ENCODE peak calls at places on chromosomes 2 and 18, in four cellular contexts. S is IMR-90, Y is H9, E is mesenchymal stem cell. V is an unnamed sample.

GRCh38 chr2:241886840-241887447 is 17.4 kb downstream of the RTP5 start:
- DNase-seq in Y (no peak), S (no peak), E (no peak), V (no peak)

GRCh38 chr2:43114210-43114609 is 112.2 kb downstream of the ZFP36L2 start:
- DNase-seq in S (peak; percentile 35), Y (no peak), E (no peak), V (no peak)

GRCh38 chr2:52445720-52446119 is 1321.9 kb upstream of the CHAC2 start:
- DNase-seq in E (no peak), Y (no peak), S (peak; percentile 34), V (no peak)

GRCh38 chr18:59395226-59396175 is 36.4 kb upstream of the LMAN1 start:
- DNase-seq in Y (no peak), E (no peak), S (no peak), V (no peak)

GRCh38 chr2:88765154-88765948 is 73.9 kb downstream of the RPIA start:
- DNase-seq in E (no peak), Y (peak; percentile 68), S (peak; percentile 4), V (peak; percentile 87)

GRCh38 chr2:155266109-155266508 is 567.6 kb downstream of the KCNJ3 start:
- DNase-seq in S (no peak), Y (no peak), E (no peak), V (no peak)

GRCh38 chr2:174901075-174901474 is 104.1 kb downstream of the CHN1 start:
- DNase-seq in S (peak; percentile 36), Y (no peak), E (no peak), V (no peak)

GRCh38 chr18:78986018-78986481 is 6.4 kb downstream of the SALL3 start:
- DNase-seq in E (no peak), Y (no peak), S (no peak), V (no peak)

GRCh38 chr18:70781860-70782453 is 493.1 kb downstream of the SOCS6 start:
- DNase-seq in Y (peak; percentile 59), E (no peak), S (peak; percentile 1), V (peak; percentile 65)

GRCh38 chr2:106095478-106096392 is 98.4 kb downstream of the UXS1 start:
- DNase-seq in Y (no peak), E (no peak), S (no peak), V (no peak)

DNA sequence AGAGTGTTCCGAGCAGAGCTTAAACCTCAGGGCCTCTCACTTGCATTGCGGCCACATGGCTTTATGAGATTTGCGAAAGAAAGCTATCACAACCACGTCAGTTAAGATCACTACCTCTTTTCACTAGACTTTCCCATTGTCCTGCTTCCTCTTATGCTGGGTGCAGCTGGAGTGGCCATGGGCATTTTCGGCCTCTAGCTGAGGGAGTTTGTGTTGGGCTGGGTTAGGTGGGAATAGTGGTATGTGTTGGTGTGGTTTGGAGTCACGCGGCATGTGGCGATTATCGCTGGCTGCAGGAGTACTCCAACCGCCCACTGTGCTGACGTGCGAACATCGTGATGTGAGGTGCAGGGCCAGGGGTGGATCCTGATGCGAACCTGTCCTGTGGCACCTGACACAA is 27.1 kb downstream of the RALB start:
- DNase-seq in S (no peak), E (no peak), Y (no peak), V (no peak)
- H4K91ac ChIP-seq in S (no peak overlapping the region), E (no peak overlapping the region), Y (no peak overlapping the region), V (no peak overlapping the region)

GRCh38 chr18:23307567-23308295 is 145.4 kb upstream of the RIOK3 start:
- DNase-seq in S (peak; percentile 58), Y (no peak), E (peak; percentile 89), V (peak; percentile 85)
- H3K18ac ChIP-seq in S (peak overlapping the region; percentile 68), Y (no peak overlapping the region), E (peak overlapping the region; percentile 94), V (no peak overlapping the region)

DNA sequence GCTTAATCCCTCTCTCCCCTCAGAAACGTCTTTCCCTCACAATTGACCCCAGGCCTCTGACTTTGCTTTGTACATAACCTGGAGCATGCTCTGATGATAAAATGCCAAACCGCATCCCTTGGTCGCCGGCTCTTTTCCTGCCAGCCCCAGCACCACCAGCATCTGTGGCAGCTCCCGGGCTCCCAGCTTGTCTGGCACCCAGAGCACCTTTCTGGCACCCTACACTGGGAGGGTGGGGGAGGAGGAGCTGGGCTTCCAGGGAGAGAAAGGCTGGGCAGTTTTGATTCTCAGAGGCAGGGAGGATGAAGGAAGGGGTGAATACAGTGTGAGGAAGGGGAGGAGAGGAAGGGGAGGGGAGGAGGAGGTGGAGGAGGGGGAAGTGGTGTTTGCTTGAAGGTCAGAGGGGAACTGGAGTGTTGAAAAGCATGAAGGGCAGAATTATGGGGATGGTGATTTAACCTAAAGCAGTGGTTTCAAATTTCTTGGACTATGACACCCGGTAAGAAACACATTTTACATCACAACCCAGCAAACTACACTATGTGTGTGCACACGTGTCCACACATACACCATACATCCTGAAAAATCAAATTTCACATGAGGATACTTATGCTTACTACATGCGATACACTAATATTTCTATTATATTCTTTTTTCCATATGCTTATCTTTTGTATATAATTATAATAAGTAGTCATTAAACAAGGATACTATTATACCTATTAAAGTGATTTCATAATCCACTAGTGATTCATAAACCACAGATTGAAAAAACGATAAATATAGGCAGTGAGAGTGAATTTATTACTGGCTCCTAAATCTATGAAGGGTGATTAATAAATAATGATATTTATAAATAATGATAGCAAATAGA is 30.0 kb upstream of the IGFBP2 start:
- DNase-seq in Y (no peak), S (no peak), E (no peak), V (no peak)
- H4K91ac ChIP-seq in Y (no peak overlapping the region), S (no peak overlapping the region), E (no peak overlapping the region), V (no peak overlapping the region)

DNA sequence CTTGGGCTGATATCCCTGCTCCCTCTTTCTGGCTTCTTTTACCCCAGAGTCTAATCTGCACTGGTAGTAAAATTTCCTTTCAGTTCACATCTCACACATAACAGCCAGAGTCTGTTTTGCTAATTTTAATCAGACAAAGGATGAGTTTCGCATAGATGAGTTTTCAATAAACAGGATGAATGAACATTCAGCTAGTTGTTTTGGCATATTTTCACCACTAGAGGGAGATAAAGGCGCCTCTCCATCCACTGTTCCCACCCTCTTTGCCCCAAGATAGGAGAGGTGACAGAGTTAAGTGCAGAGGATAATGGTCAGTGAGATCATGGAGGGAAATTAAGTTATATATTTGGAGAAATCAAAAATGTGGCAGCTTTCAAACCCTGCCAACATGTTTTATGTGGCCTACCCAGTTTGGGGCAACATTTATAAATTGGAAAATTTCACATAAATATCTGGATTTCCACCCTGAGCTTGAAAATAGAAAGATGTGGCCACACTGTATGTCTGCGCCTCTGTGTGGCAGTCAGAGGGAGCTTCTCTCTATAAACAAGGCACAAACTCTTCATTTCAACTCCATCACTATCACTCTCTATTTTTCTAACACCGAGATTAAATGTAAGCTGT is 48.5 kb upstream of the DTNA start:
- DNase-seq in Y (peak; percentile 45), S (peak; percentile 51), E (peak; percentile 68), V (peak; percentile 70)
- H3K18ac ChIP-seq in Y (no peak overlapping the region), S (peak overlapping the region; percentile 37), E (no peak overlapping the region), V (no peak overlapping the region)

DNA sequence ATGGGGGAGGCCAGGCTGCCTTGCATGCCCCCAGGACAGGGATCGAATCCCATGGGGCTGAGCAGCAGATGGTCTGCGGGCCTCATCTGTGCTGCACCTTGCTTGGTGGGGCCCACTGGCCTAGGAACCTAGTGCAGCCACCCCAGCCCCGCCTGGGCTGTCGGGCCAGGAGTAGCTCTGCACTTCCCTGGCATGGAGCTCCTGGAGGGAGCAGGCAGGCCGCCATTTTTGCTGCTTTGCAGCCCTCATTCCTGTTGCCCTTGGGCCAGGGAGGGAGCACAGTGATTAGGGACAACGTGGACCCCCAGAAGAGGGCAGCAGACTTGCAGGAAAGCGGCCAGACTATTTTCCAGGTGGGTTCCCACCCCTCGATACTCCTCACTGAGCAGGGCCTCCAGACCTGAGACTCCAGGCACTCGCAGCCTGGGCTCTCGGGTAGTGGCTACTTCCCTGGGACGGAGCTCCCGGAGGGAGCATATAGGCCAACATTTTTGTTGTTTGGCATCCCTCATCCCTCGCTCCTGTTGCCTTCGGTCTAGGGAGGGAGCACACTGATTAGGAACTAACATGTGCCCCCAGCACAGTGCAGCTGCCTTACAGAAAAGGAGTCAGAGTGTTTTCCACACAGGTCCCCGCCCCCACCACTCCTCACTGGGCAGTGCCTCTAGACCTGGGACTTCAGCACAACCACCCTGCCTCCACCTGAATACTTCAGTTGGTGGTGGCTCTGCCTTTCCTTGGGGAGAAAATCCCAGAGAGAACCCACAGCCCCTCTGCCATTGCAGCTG is 99.5 kb downstream of the MAIP1 start:
- DNase-seq in S (no peak), E (no peak), Y (peak; percentile 87), V (no peak)
- H4K91ac ChIP-seq in S (no peak overlapping the region), E (no peak overlapping the region), Y (no peak overlapping the region), V (peak overlapping the region; percentile 9)

GRCh38 chr18:63168287-63168686 is 151.3 kb downstream of the BCL2 start:
- DNase-seq in Y (no peak), E (no peak), S (no peak), V (no peak)
- H3K18ac ChIP-seq in Y (no peak overlapping the region), E (no peak overlapping the region), S (no peak overlapping the region), V (no peak overlapping the region)

GRCh38 chr2:218381916-218382366 is at the start of gene SLC11A1:
- DNase-seq in E (no peak), Y (no peak), S (no peak), V (no peak)

GRCh38 chr2:218375212-218375611 is 6.9 kb upstream of the SLC11A1 start:
- DNase-seq in S (peak; percentile 69), Y (no peak), E (peak; percentile 62), V (no peak)

GRCh38 chr2:218374795-218375194 is 7.3 kb upstream of the SLC11A1 start:
- DNase-seq in E (no peak), S (no peak), Y (no peak), V (no peak)

GRCh38 chr2:218382785-218383184 is 712 bp downstream of the SLC11A1 start:
- DNase-seq in Y (no peak), E (no peak), S (no peak), V (no peak)

GRCh38 chr2:218378053-218378452 is 4.0 kb upstream of the SLC11A1 start:
- DNase-seq in Y (no peak), S (no peak), E (no peak), V (no peak)
- H4K91ac ChIP-seq in Y (no peak overlapping the region), S (no peak overlapping the region), E (no peak overlapping the region), V (no peak overlapping the region)

V was measured in trophoblast cell.